ENCODE peak calls at places on chromosomes 12 and 14, in four cellular contexts. One of them, this sample, is unnamed.
A peak's percentile ranks its signal among the peaks of the same experiment; 100 is the strongest.

GRCh38 chr12:88935856-88936255 is 355.6 kb upstream of the KITLG start:
- DNase-seq in A549: no peak
- DNase-seq in H1: no peak
- DNase-seq in HepG2: no peak
- DNase-seq in this sample: no peak

GRCh38 chr14:102937331-102938175 is 15.1 kb downstream of the AMN start:
- DNase-seq in A549: no peak
- DNase-seq in H1: no peak
- DNase-seq in HepG2: no peak
- DNase-seq in this sample: no peak

GRCh38 chr12:5923043-5923605 is 21.9 kb downstream of the ANO2 start:
- DNase-seq in A549: no peak
- DNase-seq in H1: no peak
- DNase-seq in HepG2: no peak
- DNase-seq in this sample: no peak

GRCh38 chr12:9134981-9135628 is 19.4 kb upstream of the A2M start:
- DNase-seq in A549: peak; percentile 51
- DNase-seq in H1: peak; percentile 45
- DNase-seq in HepG2: peak; percentile 56
- DNase-seq in this sample: peak; percentile 9

GRCh38 chr12:110971189-110971920 is 51.0 kb upstream of the MYL2 start:
- DNase-seq in A549: no peak
- DNase-seq in H1: no peak
- DNase-seq in HepG2: no peak
- DNase-seq in this sample: no peak

GRCh38 chr14:55127491-55127951 is 1.5 kb upstream of the LGALS3 start:
- DNase-seq in A549: peak; percentile 61
- DNase-seq in H1: no peak
- DNase-seq in HepG2: no peak
- DNase-seq in this sample: no peak

GRCh38 chr12:104354868-104355570 is 51.5 kb downstream of the EID3 start:
- DNase-seq in A549: no peak
- DNase-seq in H1: peak; percentile 22
- DNase-seq in HepG2: no peak
- DNase-seq in this sample: no peak

GRCh38 chr12:91889970-91890369 is 255.7 kb downstream of the BTG1 start:
- DNase-seq in A549: no peak
- DNase-seq in H1: no peak
- DNase-seq in HepG2: no peak
- DNase-seq in this sample: no peak

GRCh38 chr12:6450091-6450868 is 1.6 kb upstream of the TAPBPL start:
- DNase-seq in A549: no peak
- DNase-seq in H1: no peak
- DNase-seq in HepG2: no peak
- DNase-seq in this sample: no peak

GRCh38 chr14:70278281-70278680 is 81.2 kb downstream of the COX16 start:
- DNase-seq in A549: no peak
- DNase-seq in H1: no peak
- DNase-seq in HepG2: no peak
- DNase-seq in this sample: no peak

GRCh38 chr14:70280931-70281330 is 78.6 kb downstream of the COX16 start:
- DNase-seq in A549: no peak
- DNase-seq in H1: no peak
- DNase-seq in HepG2: no peak
- DNase-seq in this sample: no peak

GRCh38 chr14:70282666-70283065 is 76.8 kb downstream of the COX16 start:
- DNase-seq in A549: no peak
- DNase-seq in H1: no peak
- DNase-seq in HepG2: no peak
- DNase-seq in this sample: no peak

GRCh38 chr14:70281938-70282337 is 77.5 kb downstream of the COX16 start:
- DNase-seq in A549: no peak
- DNase-seq in H1: no peak
- DNase-seq in HepG2: no peak
- DNase-seq in this sample: no peak
- TF ChIP-seq RNF2 in A549: no peak
- TF ChIP-seq RNF2 in H1: no peak
- TF ChIP-seq RNF2 in HepG2: no peak
- TF ChIP-seq RNF2 in this sample: no peak

GRCh38 chr14:101835166-101835557 is 73.7 kb downstream of the PPP2R5C start:
- DNase-seq in A549: no peak
- DNase-seq in H1: no peak
- DNase-seq in HepG2: no peak
- DNase-seq in this sample: no peak
- TF ChIP-seq RNF2 in A549: no peak
- TF ChIP-seq RNF2 in H1: no peak
- TF ChIP-seq RNF2 in HepG2: no peak
- TF ChIP-seq RNF2 in this sample: no peak

DNA sequence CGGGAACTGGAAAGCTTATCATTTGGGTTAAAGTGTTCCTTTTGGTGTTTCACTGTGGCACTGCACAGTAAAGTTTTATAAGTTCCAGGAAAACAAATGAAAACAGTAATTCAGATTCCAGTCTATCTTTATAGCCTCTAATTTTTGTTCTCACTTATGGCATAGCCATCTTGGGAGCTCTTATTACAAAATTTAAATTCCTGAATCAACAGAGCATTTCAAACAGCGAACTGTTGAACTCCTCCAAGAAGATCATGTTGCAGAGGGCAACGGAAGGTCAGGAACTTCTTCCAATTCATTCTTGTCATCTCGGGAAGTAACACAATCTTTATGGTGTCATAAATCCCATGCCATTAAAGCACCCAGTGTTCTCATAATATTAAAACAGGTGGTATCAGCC is 229.1 kb downstream of the KCNC2 start:
- DNase-seq in A549: peak; percentile 38
- DNase-seq in H1: no peak
- DNase-seq in HepG2: no peak
- DNase-seq in this sample: no peak
- TF ChIP-seq RNF2 in A549: no peak
- TF ChIP-seq RNF2 in H1: no peak
- TF ChIP-seq RNF2 in HepG2: no peak
- TF ChIP-seq RNF2 in this sample: no peak

GRCh38 chr12:16030729-16031128 is 119.6 kb downstream of the DERA start:
- DNase-seq in A549: no peak
- DNase-seq in H1: no peak
- DNase-seq in HepG2: peak; percentile 52
- DNase-seq in this sample: no peak

GRCh38 chr12:16037533-16037932 is 126.4 kb downstream of the DERA start:
- DNase-seq in A549: no peak
- DNase-seq in H1: no peak
- DNase-seq in HepG2: peak; percentile 4
- DNase-seq in this sample: no peak

GRCh38 chr12:16034136-16034817 is 123.1 kb downstream of the DERA start:
- DNase-seq in A549: no peak
- DNase-seq in H1: no peak
- DNase-seq in HepG2: no peak
- DNase-seq in this sample: no peak

GRCh38 chr12:16036073-16036472 is 124.9 kb downstream of the DERA start:
- DNase-seq in A549: no peak
- DNase-seq in H1: no peak
- DNase-seq in HepG2: no peak
- DNase-seq in this sample: no peak
- TF ChIP-seq RNF2 in A549: no peak
- TF ChIP-seq RNF2 in H1: no peak
- TF ChIP-seq RNF2 in HepG2: no peak
- TF ChIP-seq RNF2 in this sample: no peak